ENCODE peak calls at places on chromosomes 11 and 22, in ten cellular contexts. U is T-cell; F is stimulated activated effector memory CD8-positive, alpha-beta T cell treated with anti-CD3 and anti-CD28 coated beads, Interleukin-12 subunit alpha, Interleukin-12 subunit beta, amount 100 ng/mL, for 72 hours; S is COR-L47; E is NCI-H2029 treated with DMSO at 0.1 percent for 48 hours; B is RPMI7951; P is CD8-positive, alpha-beta memory T cell; Z is cortex of kidney; M is progenitor cell of endocrine pancreas; A is HTR-8/SVneo. W is an unnamed sample.

GRCh38 chr11:131408011-131408640 is 37.7 kb downstream of the NTM start:
- DNase-seq in A (no peak), E (no peak), F (no peak), M (no peak), U (no peak), P (no peak), B (peak), S (no peak), Z (no peak), W (no peak)

GRCh38 chr22:41181349-41182241 is 23.5 kb upstream of the L3MBTL2 start:
- DNase-seq in F (no peak), S (no peak), M (no peak), P (no peak), Z (no peak), B (peak), A (peak), E (peak), U (no peak), W (no peak)

GRCh38 chr22:35301370-35301874 is 1.7 kb downstream of the TOM1 start:
- DNase-seq in S (no peak), A (peak), F (no peak), E (no peak), B (peak), U (no peak), P (no peak), Z (no peak), M (no peak), W (no peak)

GRCh38 chr11:111414267-111414931 is 35.3 kb upstream of the POU2AF1 start:
- DNase-seq in B (no peak), M (no peak), A (no peak), Z (no peak), F (no peak), S (no peak), E (no peak), P (no peak), U (no peak), W (no peak)

GRCh38 chr11:29452131-29452530 is 564.7 kb downstream of the KCNA4 start:
- DNase-seq in B (peak), S (no peak), M (no peak), Z (no peak), E (no peak), P (no peak), F (no peak), U (no peak), A (no peak), W (no peak)

GRCh38 chr11:117979481-117980211 is 6.5 kb upstream of the IL10RA start:
- DNase-seq in M (no peak), P (no peak), A (no peak), S (no peak), E (no peak), U (no peak), F (peak), B (no peak), Z (no peak), W (no peak)

GRCh38 chr22:28019360-28019759 is 100.3 kb upstream of the PITPNB start:
- DNase-seq in S (no peak), E (no peak), M (no peak), P (no peak), F (no peak), U (no peak), B (peak), A (no peak), Z (no peak), W (no peak)

GRCh38 chr22:46865642-46866041 is 103.2 kb downstream of the TBC1D22A start:
- DNase-seq in U (no peak), Z (no peak), M (no peak), F (no peak), P (no peak), B (no peak), A (no peak), E (no peak), S (no peak), W (no peak)

GRCh38 chr22:49201046-49201970 is 626.4 kb downstream of the BRD1 start:
- DNase-seq in E (no peak), M (peak), U (no peak), F (no peak), A (no peak), S (no peak), P (no peak), B (no peak), Z (no peak), W (no peak)

GRCh38 chr11:117657801-117658200 is 139.2 kb downstream of the DSCAML1 start:
- DNase-seq in F (no peak), M (no peak), P (no peak), E (peak), U (no peak), B (no peak), S (peak), Z (no peak), A (no peak), W (no peak)

GRCh38 chr22:22931557-22932270 is 44.1 kb downstream of the IGLL5 start:
- DNase-seq in U (no peak), M (no peak), E (no peak), P (no peak), F (no peak), S (no peak), A (no peak), Z (no peak), B (no peak), W (peak)

GRCh38 chr11:119324124-119324665 is 7.3 kb upstream of the MCAM start:
- DNase-seq in E (no peak), Z (no peak), B (no peak), A (no peak), F (no peak), U (no peak), S (no peak), M (no peak), P (no peak), W (no peak)

GRCh38 chr11:117390743-117391142 is 63.1 kb downstream of the CEP164 start:
- DNase-seq in P (no peak), Z (no peak), A (no peak), M (no peak), S (no peak), U (no peak), E (no peak), F (no peak), B (no peak), W (no peak)

GRCh38 chr11:109644158-109644557 is 222.2 kb downstream of the C11orf87 start:
- DNase-seq in A (no peak), P (no peak), S (peak), F (no peak), Z (no peak), B (peak), U (no peak), E (no peak), M (no peak), W (no peak)

W was measured in mucosa of descending colon.